ENCODE peak calls at places on chromosomes 1 and 21, in four cellular contexts. L is right cardiac atrium, Z is occipital lobe, F is anterior cingulate cortex. J is an unnamed sample.

GRCh38 chr1:46131727-46132528 is 501 bp downstream of the PIK3R3 start:
- DNase-seq in L (peak), Z (no peak), F (no peak), J (no peak)

GRCh38 chr1:44073528-44073927 is 42.3 kb upstream of the SLC6A9 start:
- DNase-seq in L (no peak), Z (no peak), F (no peak), J (no peak)

GRCh38 chr1:190578015-190578414 is 100.4 kb upstream of the BRINP3 start:
- DNase-seq in L (no peak), Z (no peak), F (no peak), J (no peak)

GRCh38 chr1:218557731-218558130 is 212.6 kb downstream of the TGFB2 start:
- DNase-seq in L (peak), Z (no peak), F (peak), J (peak)

GRCh38 chr1:157868664-157869063 is 27.1 kb upstream of the CD5L start:
- DNase-seq in L (no peak), Z (no peak), F (no peak), J (no peak)

GRCh38 chr1:110003747-110004428 is 19.3 kb downstream of the AHCYL1 start:
- DNase-seq in L (peak), Z (peak), F (no peak), J (no peak)

GRCh38 chr1:201761178-201761577 is 67.8 kb upstream of the IPO9 start:
- DNase-seq in L (no peak), Z (no peak), F (no peak), J (no peak)

GRCh38 chr1:90616395-90616794 is 100.7 kb downstream of the BARHL2 start:
- DNase-seq in L (no peak), Z (no peak), F (no peak), J (no peak)

GRCh38 chr1:236052227-236052993 is 12.5 kb downstream of the NID1 start:
- DNase-seq in L (no peak), Z (no peak), F (no peak), J (no peak)

GRCh38 chr21:45261093-45261492 is 26.6 kb downstream of the POFUT2 start:
- DNase-seq in L (peak), Z (no peak), F (no peak), J (no peak)

GRCh38 chr1:90174246-90174645 is 179.3 kb downstream of the ZNF326 start:
- DNase-seq in L (no peak), Z (no peak), F (no peak), J (no peak)

GRCh38 chr1:65141918-65142317 is 6.1 kb upstream of the AK4 start:
- DNase-seq in L (no peak), Z (no peak), F (no peak), J (no peak)

GRCh38 chr1:21903638-21904474 is 33.3 kb downstream of the HSPG2 start:
- DNase-seq in L (no peak), Z (no peak), F (no peak), J (no peak)

GRCh38 chr1:54298284-54299033 is 98.5 kb downstream of the MRPL37 start:
- DNase-seq in L (no peak), Z (no peak), F (no peak), J (no peak)

GRCh38 chr1:182595641-182596240 is 6.7 kb upstream of the RNASEL start:
- DNase-seq in L (peak), Z (no peak), F (peak), J (peak)

GRCh38 chr1:154820646-154821045 is 49.4 kb downstream of the KCNN3 start:
- DNase-seq in L (no peak), Z (no peak), F (no peak), J (no peak)

GRCh38 chr1:41936107-41936506 is 17.4 kb upstream of the HIVEP3 start:
- DNase-seq in L (no peak), Z (no peak), F (no peak), J (no peak)

GRCh38 chr1:107739183-107739582 is 225.8 kb downstream of the VAV3 start:
- DNase-seq in L (no peak), Z (no peak), F (no peak), J (no peak)

GRCh38 chr1:38140025-38140487 is 93.5 kb upstream of the POU3F1 start:
- DNase-seq in L (no peak), Z (no peak), F (no peak), J (no peak)

GRCh38 chr21:38619865-38620513 is 121.7 kb upstream of the ERG start:
- DNase-seq in L (peak), Z (no peak), F (no peak), J (no peak)

GRCh38 chr1:53693361-53693760 is 45.6 kb downstream of the GLIS1 start:
- DNase-seq in L (no peak), Z (no peak), F (no peak), J (no peak)

J was measured in C1 segment of cervical spinal cord.